ENCODE peak calls at places on chromosomes 12 and 14, in seven cellular contexts. R is SK-N-SH, W is IMR-90, T is heart left ventricle, Y is lower lobe of right lung, L is colonic mucosa, J is cardiac muscle cell. O is an unnamed sample. For H3K36me3 and H3K4me1, the result is how much of the 10 kb centered on the place peaks cover.

GRCh38 chr12:124174406-124174805 is 120.5 kb upstream of the RFLNA start:
- DNase-seq in W (no peak), Y (no peak), L (no peak), R (no peak), J (peak), T (no peak), O (no peak)

GRCh38 chr14:64266206-64266605 is 28.0 kb downstream of the ESR2 start:
- DNase-seq in T (no peak), W (peak), J (peak), Y (no peak), R (no peak), L (no peak), O (no peak)

GRCh38 chr12:118292836-118293235 is 79.9 kb downstream of the TAOK3 start:
- DNase-seq in L (no peak), W (no peak), T (no peak), Y (no peak), J (peak), R (no peak), O (no peak)

GRCh38 chr12:4227046-4227445 is 46.5 kb upstream of the CCND2 start:
- DNase-seq in R (no peak), Y (no peak), T (no peak), W (no peak), L (no peak), J (no peak), O (no peak)

GRCh38 chr12:12717586-12718381 is 616 bp downstream of the CDKN1B start:
- DNase-seq in L (peak), J (peak), W (no peak), Y (peak), T (peak), R (peak), O (peak)

GRCh38 chr14:45034730-45035129 is 49.2 kb upstream of the PRPF39 start:
- DNase-seq in J (no peak), W (no peak), L (no peak), R (no peak), T (no peak), Y (no peak), O (no peak)

GRCh38 chr12:132583736-132584135 is 26.6 kb downstream of the LRCOL1 start:
- DNase-seq in T (no peak), J (no peak), L (no peak), Y (no peak), W (no peak), R (no peak), O (no peak)

GRCh38 chr14:53310412-53310811 is 157.3 kb upstream of the DDHD1 start:
- DNase-seq in T (no peak), R (no peak), Y (no peak), L (no peak), J (no peak), W (no peak), O (no peak)

GRCh38 chr12:79366374-79366773 is 324.4 kb downstream of the PAWR start:
- DNase-seq in T (no peak), L (no peak), W (no peak), R (no peak), Y (no peak), J (no peak), O (no peak)

GRCh38 chr14:37697489-37698121 is 102.2 kb downstream of the TTC6 start:
- DNase-seq in T (no peak), W (peak), R (no peak), J (peak), Y (no peak), L (no peak), O (no peak)

GRCh38 chr12:694734-695503 is 31.7 kb upstream of the NINJ2 start:
- DNase-seq in L (no peak), R (no peak), W (no peak), T (no peak), Y (no peak), J (peak), O (peak)

GRCh38 chr14:36014236-36014635 is 162.3 kb downstream of the PTCSC3 start:
- DNase-seq in R (no peak), Y (no peak), L (no peak), W (no peak), J (no peak), T (no peak), O (no peak)

GRCh38 chr12:130748786-130749185 is 32.7 kb upstream of the RIMBP2 start:
- DNase-seq in L (no peak), J (no peak), R (no peak), W (no peak), Y (no peak), T (no peak), O (no peak)

GRCh38 chr14:43792980-43793379 is 714.1 kb downstream of the FSCB start:
- DNase-seq in L (no peak), T (no peak), Y (no peak), R (no peak), J (no peak), W (no peak), O (no peak)

GRCh38 chr12:30979371-30980259 is 53.1 kb downstream of the TSPAN11 start:
- DNase-seq in J (peak), Y (no peak), T (no peak), R (no peak), W (no peak), L (no peak), O (no peak)

GRCh38 chr14:71021347-71022014 is 114.2 kb downstream of the PCNX1 start:
- DNase-seq in Y (no peak), J (peak), L (no peak), W (peak), T (no peak), R (no peak), O (no peak)

GRCh38 chr14:96844857-96845570 is 47.8 kb downstream of the VRK1 start:
- DNase-seq in Y (no peak), L (no peak), W (no peak), T (no peak), J (no peak), R (no peak), O (no peak)

GRCh38 chr14:101960225-101960624 is 4.1 kb upstream of the DYNC1H1 start:
- DNase-seq in W (no peak), T (no peak), R (no peak), J (peak), Y (no peak), L (peak), O (no peak)

GRCh38 chr12:128025856-128026255 is 241.1 kb upstream of the TMEM132C start:
- DNase-seq in J (no peak), T (no peak), W (no peak), L (peak), R (no peak), Y (no peak), O (no peak)

GRCh38 chr12:19712041-19712440 is 272.7 kb downstream of the AEBP2 start:
- DNase-seq in L (no peak), R (no peak), W (peak), J (peak), T (no peak), Y (no peak), O (no peak)

GRCh38 chr12:63826002-63826585 is 18.4 kb upstream of the SRGAP1 start:
- DNase-seq in Y (no peak), L (no peak), R (peak), T (no peak), W (peak), J (peak), O (no peak)

GRCh38 chr12:2638273-2639019 is 156.3 kb upstream of the FKBP4 start:
- DNase-seq in L (no peak), T (no peak), R (no peak), Y (no peak), W (no peak), J (no peak), O (peak)

GRCh38 chr12:131264625-131265024 is 310.9 kb downstream of the ADGRD1 start:
- DNase-seq in Y (peak), T (no peak), W (no peak), L (no peak), J (no peak), R (no peak), O (no peak)

GRCh38 chr12:75969768-75970167 is 61.8 kb downstream of the PHLDA1 start:
- DNase-seq in Y (no peak), L (no peak), W (no peak), T (no peak), J (peak), R (no peak), O (no peak)

DNA sequence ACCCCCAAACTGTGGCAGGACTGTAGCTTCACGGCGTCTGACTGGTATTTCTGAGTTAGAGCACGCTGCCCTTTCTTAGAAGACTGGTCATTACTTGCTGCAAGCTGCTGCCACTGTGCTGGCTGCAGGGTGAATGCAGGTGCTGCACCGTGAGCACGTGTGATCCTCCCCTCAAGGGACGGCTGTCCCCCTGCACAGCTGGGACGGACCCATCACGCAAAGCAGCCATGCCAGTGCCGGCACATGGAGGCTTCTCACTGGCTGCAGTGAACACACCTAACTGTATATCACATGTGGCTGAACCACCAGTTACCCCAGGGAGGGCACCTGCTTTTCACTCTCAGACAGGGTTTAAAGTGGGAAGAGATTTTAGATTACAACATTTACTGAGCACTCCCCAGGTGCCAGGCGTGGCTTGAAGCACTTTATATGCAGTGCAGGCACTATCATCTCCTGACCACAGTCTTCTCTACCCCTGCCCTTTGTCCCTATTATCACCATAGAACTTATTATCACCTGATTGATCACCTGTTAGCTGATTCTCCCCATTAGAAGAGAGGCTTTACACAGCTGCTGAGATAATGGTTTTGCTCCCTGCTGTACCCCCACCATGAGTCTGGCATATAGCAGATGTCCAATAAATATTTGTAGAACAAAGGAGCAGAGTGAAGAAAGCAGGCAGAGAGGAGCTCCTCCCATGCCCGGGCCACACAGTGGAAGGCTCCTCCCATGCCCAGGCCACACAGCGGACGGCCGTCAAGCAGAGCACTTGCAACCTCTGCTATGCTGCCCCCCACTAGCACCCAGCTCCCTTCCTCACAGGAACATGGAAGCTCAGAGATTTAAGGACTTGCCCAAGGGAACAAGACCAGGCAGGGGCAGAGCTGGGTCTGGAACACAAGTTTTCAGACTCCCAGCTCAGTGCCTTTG is 25.9 kb downstream of the SLC25A47 start:
- DNase-seq in L (no peak), J (no peak), W (no peak), R (no peak), Y (no peak), T (no peak), O (no peak)
- H3K36me3 ChIP-seq in L (under half), J (under half), W (half or more), R (half or more), Y (half or more), T (under half), O (under half)

DNA sequence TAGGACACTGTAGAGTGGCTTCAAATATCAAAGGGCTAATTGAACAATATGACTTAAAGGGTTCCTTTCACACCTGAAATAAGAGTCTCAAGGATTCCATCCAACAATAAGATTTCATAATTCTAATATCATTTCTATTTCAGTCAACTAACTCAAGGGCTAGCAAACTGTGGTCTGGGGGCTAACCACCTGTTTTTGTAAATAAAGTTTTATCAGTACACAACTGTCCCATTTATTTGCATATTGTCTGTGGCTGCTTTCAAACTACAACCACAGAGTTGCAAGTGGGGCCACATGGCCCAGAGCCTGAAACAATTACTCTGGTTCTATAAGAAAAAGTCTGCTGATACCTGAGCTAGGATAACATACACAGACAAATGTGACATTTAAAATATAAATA is 29.1 kb downstream of the MED13L start:
- DNase-seq in J (no peak), R (no peak), L (no peak), Y (no peak), T (no peak), W (no peak), O (no peak)
- H3K4me1 ChIP-seq in J (under half), R (under half), L (under half), Y (under half), T (half or more), W (under half), O (under half)

DNA sequence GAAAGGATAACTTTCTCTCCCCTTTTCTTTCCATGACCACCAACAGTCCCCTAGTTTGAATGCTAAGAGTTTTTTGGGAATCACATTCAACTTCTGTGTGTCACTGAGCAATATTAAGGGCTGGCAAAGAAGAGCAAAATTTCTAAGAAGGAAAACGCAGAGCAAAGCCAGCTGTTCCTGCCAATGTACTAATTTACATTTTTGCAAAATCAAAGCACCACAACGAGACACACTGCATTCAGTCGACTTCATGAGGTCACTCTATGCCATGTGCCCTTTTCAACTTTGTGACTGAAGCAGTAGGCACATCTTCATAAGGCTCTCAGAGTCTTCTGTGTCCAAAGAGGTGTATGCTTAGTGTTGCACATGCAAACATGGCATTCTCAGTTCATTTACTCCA is 66.4 kb downstream of the PTPRR start:
- DNase-seq in R (no peak), W (no peak), L (no peak), T (no peak), J (peak), Y (no peak), O (no peak)
- H3K36me3 ChIP-seq in R (under half), W (under half), L (under half), T (under half), J (under half), Y (under half), O (under half)

GRCh38 chr14:103110681-103111296 is 12.5 kb upstream of the TNFAIP2 start:
- DNase-seq in R (no peak), L (no peak), Y (no peak), T (no peak), J (peak), W (peak), O (no peak)
- H3K4me1 ChIP-seq in R (under half), L (under half), Y (half or more), T (under half), J (under half), W (under half), O (under half)

GRCh38 chr12:55693323-55694187 is 14.1 kb downstream of the ITGA7 start:
- DNase-seq in T (no peak), J (no peak), W (no peak), R (no peak), Y (no peak), L (no peak), O (no peak)

GRCh38 chr12:55694188-55694515 is 13.6 kb downstream of the ITGA7 start:
- DNase-seq in Y (no peak), T (no peak), L (no peak), R (no peak), W (no peak), J (no peak), O (no peak)

GRCh38 chr12:55696141-55696540 is 11.6 kb downstream of the ITGA7 start:
- DNase-seq in Y (no peak), L (no peak), T (no peak), R (no peak), J (no peak), W (no peak), O (no peak)

GRCh38 chr12:55694651-55695050 is 13.1 kb downstream of the ITGA7 start:
- DNase-seq in L (no peak), Y (no peak), R (no peak), W (no peak), T (no peak), J (no peak), O (no peak)

GRCh38 chr12:55692631-55693322 is 14.9 kb downstream of the ITGA7 start:
- DNase-seq in J (no peak), L (no peak), T (no peak), R (no peak), Y (no peak), W (no peak), O (no peak)
- H3K36me3 ChIP-seq in J (under half), L (under half), T (under half), R (under half), Y (under half), W (under half), O (under half)

GRCh38 chr12:52245962-52246577 is 13.0 kb downstream of the KRT7 start:
- DNase-seq in Y (no peak), W (no peak), R (no peak), L (no peak), J (no peak), T (no peak), O (no peak)
- H3K4me1 ChIP-seq in Y (under half), W (under half), R (under half), L (under half), J (under half), T (under half), O (under half)

GRCh38 chr14:105445290-105445689 is 25.7 kb downstream of the MTA1 start:
- DNase-seq in L (no peak), W (no peak), R (no peak), Y (no peak), T (no peak), J (no peak), O (no peak)
- H3K36me3 ChIP-seq in L (under half), W (under half), R (under half), Y (under half), T (under half), J (under half), O (under half)

GRCh38 chr12:26938660-26939185 is 453 bp downstream of the FGFR1OP2 start:
- DNase-seq in L (peak), R (no peak), T (no peak), Y (no peak), J (no peak), W (no peak), O (peak)

GRCh38 chr12:26935636-26936378 is 2.0 kb downstream of the INTS13 start:
- DNase-seq in J (no peak), L (no peak), R (no peak), T (no peak), W (no peak), Y (no peak), O (no peak)

GRCh38 chr12:26936559-26937442 is 980 bp downstream of the INTS13 start:
- DNase-seq in Y (no peak), W (no peak), T (no peak), L (no peak), J (no peak), R (no peak), O (no peak)

GRCh38 chr12:26937863-26938659 is at the start of the genes FGFR1OP2 and INTS13:
- DNase-seq in T (peak), W (peak), J (peak), Y (peak), L (peak), R (peak), O (peak)

GRCh38 chr12:26937443-26937862 is 328 bp downstream of the INTS13 start:
- DNase-seq in L (no peak), J (no peak), T (no peak), Y (no peak), R (no peak), W (no peak), O (no peak)
- H3K4me1 ChIP-seq in L (under half), J (under half), T (half or more), Y (half or more), R (under half), W (under half), O (under half)

DNA sequence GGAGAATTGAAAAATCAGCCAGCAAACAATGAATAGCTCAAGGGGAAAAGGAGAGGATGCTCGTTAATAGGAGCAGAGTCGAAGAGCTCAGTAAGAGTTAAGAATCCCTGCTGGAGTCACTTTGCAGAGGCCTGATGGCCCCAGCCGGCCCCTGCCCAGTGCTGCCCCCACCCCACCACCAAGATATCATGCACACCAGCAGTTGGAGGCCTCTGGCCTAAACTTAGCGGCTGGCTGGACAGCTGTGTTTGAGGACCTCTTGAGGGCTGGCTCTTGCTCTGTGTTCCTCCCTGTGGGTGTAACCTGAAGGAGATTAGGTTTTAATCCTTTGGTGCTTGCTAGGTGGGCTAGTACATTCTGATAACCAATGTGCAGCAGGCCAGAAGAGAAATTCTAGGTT is 142.0 kb downstream of the PLXNC1 start:
- DNase-seq in W (no peak), J (no peak), R (no peak), Y (no peak), L (no peak), T (peak), O (no peak)
- H3K36me3 ChIP-seq in W (under half), J (under half), R (under half), Y (under half), L (under half), T (under half), O (under half)

O was measured in Caco-2.